ENCODE peak calls at places on chromosome 1, in four cellular contexts. V is esophagus squamous epithelium, W is fibroblast of lung, H is astrocyte of the spinal cord. X is an unnamed sample.

GRCh38 chr1:152109231-152109997 is 5.8 kb downstream of the TCHH start:
- DNase-seq in V (no peak), W (no peak), H (peak), X (no peak)

GRCh38 chr1:197355248-197355995 is 87.4 kb downstream of the CRB1 start:
- DNase-seq in V (no peak), W (no peak), H (no peak), X (no peak)

GRCh38 chr1:203525685-203526084 is 31.7 kb downstream of the OPTC start:
- DNase-seq in V (no peak), W (no peak), H (no peak), X (no peak)

GRCh38 chr1:14138135-14138506 is 438.1 kb downstream of the PRDM2 start:
- DNase-seq in V (no peak), W (peak), H (no peak), X (no peak)

GRCh38 chr1:12549106-12549459 is 68.9 kb downstream of the DHRS3 start:
- DNase-seq in V (no peak), W (no peak), H (peak), X (peak)

GRCh38 chr1:183027791-183028190 is 4.6 kb downstream of the LAMC1 start:
- DNase-seq in V (no peak), W (peak), H (no peak), X (no peak)

GRCh38 chr1:164725401-164725800 is 166.4 kb downstream of the PBX1 start:
- DNase-seq in V (no peak), W (no peak), H (no peak), X (peak)

GRCh38 chr1:4025752-4026151 is 125.7 kb upstream of the C1orf174 start:
- DNase-seq in V (no peak), W (no peak), H (no peak), X (no peak)

GRCh38 chr1:14263207-14263606 is 335.3 kb upstream of the KAZN start:
- DNase-seq in V (no peak), W (no peak), H (no peak), X (no peak)

GRCh38 chr1:86441581-86441980 is 17.6 kb downstream of the CLCA2 start:
- DNase-seq in V (no peak), W (no peak), H (no peak), X (no peak)

GRCh38 chr1:47699492-47700220 is 261.8 kb downstream of the FOXD2 start:
- DNase-seq in V (no peak), W (no peak), H (peak), X (peak)

GRCh38 chr1:48093696-48094518 is 96.7 kb upstream of the TRABD2B start:
- DNase-seq in V (peak), W (peak), H (peak), X (peak)

DNA sequence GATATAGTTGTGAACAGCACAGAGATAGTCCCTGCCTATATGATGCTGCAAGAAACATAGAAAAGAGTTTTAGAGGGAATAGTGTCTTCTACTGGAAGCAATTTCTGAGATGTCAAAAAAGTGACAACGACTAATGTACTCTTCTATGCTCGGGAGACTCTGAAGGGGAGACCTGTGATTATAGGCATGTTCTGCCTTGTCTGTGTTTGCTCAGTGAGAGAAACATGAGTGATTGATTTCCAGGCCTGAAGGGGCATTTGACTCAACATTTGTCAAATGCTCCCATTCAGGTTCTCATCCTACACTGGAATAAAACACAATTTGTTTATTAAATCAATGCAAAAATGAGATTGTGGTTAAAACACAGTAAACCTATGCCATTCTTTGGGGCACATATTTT is 131.8 kb downstream of the CTH start:
- DNase-seq in V (no peak), W (no peak), H (no peak), X (no peak)
- H3K4me3 ChIP-seq in V (no peak), W (no peak), H (no peak), X (no peak)

GRCh38 chr1:85229574-85230097 is 28.8 kb upstream of the SYDE2 start:
- DNase-seq in V (no peak), W (no peak), H (no peak), X (no peak)

GRCh38 chr1:85228952-85229351 is 28.1 kb upstream of the SYDE2 start:
- DNase-seq in V (no peak), W (no peak), H (no peak), X (no peak)

GRCh38 chr1:85224734-85225623 is 24.2 kb upstream of the SYDE2 start:
- DNase-seq in V (no peak), W (no peak), H (no peak), X (no peak)

GRCh38 chr1:85225624-85226380 is 25.0 kb upstream of the SYDE2 start:
- DNase-seq in V (no peak), W (peak), H (no peak), X (no peak)

GRCh38 chr1:85230305-85230977 is 29.0 kb downstream of the C1orf52 start:
- DNase-seq in V (no peak), W (no peak), H (no peak), X (no peak)
- TF ChIP-seq CTCF in V (no peak), W (peak), H (peak), X (peak)

GRCh38 chr1:168509875-168510594 is 33.8 kb downstream of the XCL2 start:
- DNase-seq in V (no peak), W (no peak), H (no peak), X (no peak)
- H3K4me3 ChIP-seq in V (no peak), W (no peak), H (no peak), X (no peak)

GRCh38 chr1:27070390-27071048 is 57.9 kb upstream of the TENT5B start:
- DNase-seq in V (no peak), W (no peak), H (no peak), X (no peak)
- TF ChIP-seq CTCF in V (no peak), W (no peak), H (no peak), X (no peak)

DNA sequence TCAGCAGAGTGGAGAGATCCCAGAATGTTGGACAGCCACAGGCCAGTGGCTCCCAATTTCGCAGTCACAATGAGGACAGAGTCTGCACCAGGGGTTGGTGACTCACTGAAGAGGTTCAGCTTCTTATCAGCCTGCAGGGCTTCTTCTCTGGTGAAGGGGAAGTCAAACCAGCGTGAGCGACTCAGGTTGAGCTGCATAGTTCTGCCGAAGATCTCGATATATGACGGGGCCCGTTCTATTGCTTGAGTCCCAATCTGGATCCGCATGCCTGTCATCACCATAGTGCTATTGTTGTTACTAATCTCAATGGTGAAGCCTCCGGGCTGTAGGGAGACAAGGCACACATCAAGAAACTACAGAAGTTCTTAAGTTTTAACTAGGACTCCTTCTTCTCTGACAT is 58.5 kb downstream of the UBR4 start:
- DNase-seq in V (no peak), W (no peak), H (no peak), X (no peak)
- H3K4me3 ChIP-seq in V (no peak), W (no peak), H (no peak), X (no peak)

GRCh38 chr1:154441241-154441888 is 36.2 kb downstream of the IL6R start:
- DNase-seq in V (no peak), W (no peak), H (no peak), X (no peak)

GRCh38 chr1:154440031-154440430 is 34.9 kb downstream of the IL6R start:
- DNase-seq in V (no peak), W (no peak), H (no peak), X (no peak)

GRCh38 chr1:154445040-154445472 is 39.9 kb downstream of the IL6R start:
- DNase-seq in V (no peak), W (peak), H (peak), X (peak)

GRCh38 chr1:154443274-154444013 is 38.3 kb downstream of the IL6R start:
- DNase-seq in V (no peak), W (no peak), H (no peak), X (no peak)

DNA sequence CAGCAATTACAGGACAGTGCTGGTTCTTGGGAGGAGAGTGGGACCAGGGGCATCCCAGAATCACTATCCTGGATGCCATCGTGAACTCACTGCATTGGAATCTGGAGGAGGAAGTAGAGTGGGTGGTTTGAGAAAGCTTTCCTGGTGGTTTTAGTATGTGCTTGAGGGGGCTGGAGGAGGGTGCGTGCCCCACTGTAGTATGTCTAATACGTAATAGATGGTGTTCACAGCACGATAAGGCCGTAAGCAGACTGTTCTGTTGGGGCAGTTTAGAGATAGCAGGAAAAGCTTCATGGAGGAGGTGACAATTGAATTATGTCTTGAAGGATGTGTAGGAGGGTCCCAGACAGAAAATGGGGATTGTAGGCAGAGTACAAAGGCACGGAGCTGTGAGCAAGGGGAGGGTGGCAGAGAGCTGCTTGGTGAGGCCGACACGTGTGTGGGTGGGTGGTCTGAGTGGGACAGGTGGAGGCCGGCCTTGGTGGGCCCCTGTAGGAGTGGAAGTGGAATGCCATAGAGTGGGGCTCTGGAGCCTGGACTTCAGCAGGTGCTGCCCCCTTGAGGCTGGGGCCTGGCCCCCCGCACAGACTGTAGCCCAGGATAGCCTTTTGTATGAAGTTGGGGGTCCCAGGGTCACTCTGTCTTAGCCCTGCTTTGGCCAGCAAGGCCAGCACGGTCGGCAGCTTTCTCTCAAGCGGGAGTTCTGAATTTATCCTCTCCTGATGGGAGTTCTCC is 37.0 kb downstream of the IL6R start:
- DNase-seq in V (no peak), W (peak), H (no peak), X (no peak)
- TF ChIP-seq CTCF in V (no peak), W (no peak), H (peak), X (peak)

X was measured in fibroblast of mammary gland.